ENCODE peak calls at places on chromosomes 2 and 18, in seven cellular contexts. X, R, U, O, C, Y and G are unnamed samples.

GRCh38 chr18:39796413-39796812 is 2158.6 kb upstream of the PIK3C3 start:
- DNase-seq in U (no peak), O (no peak), R (no peak), Y (no peak), C (no peak), X (no peak), G (no peak)

GRCh38 chr2:174971868-174972781 is 33.1 kb downstream of the CHN1 start:
- DNase-seq in Y (no peak), U (no peak), C (peak), O (no peak), R (peak), X (no peak), G (no peak)

GRCh38 chr2:226985227-226985946 is 149.5 kb downstream of the RHBDD1 start:
- DNase-seq in C (peak), Y (no peak), U (peak), O (peak), R (peak), X (no peak), G (no peak)

GRCh38 chr2:223815884-223816570 is 21.4 kb downstream of the AP1S3 start:
- DNase-seq in R (peak), O (no peak), X (no peak), U (no peak), C (no peak), Y (no peak), G (no peak)

GRCh38 chr2:212919238-212919637 is 232.2 kb downstream of the IKZF2 start:
- DNase-seq in C (no peak), R (peak), X (no peak), O (no peak), Y (no peak), U (no peak), G (no peak)

GRCh38 chr2:222448806-222449205 is 24.5 kb downstream of the SGPP2 start:
- DNase-seq in O (no peak), X (no peak), U (no peak), Y (no peak), C (no peak), R (no peak), G (peak)

GRCh38 chr2:25825238-25825637 is 53.0 kb downstream of the ASXL2 start:
- DNase-seq in U (no peak), C (no peak), Y (peak), O (no peak), X (no peak), R (no peak), G (no peak)

GRCh38 chr2:20603791-20604190 is 47.1 kb downstream of the HS1BP3 start:
- DNase-seq in Y (no peak), X (no peak), C (no peak), R (no peak), O (no peak), U (no peak), G (no peak)

GRCh38 chr2:216594081-216594480 is 39.1 kb upstream of the IGFBP2 start:
- DNase-seq in Y (no peak), C (no peak), U (no peak), O (no peak), R (no peak), X (no peak), G (no peak)

GRCh38 chr2:235979753-235980459 is 188.3 kb downstream of the GBX2 start:
- DNase-seq in C (no peak), R (no peak), U (no peak), O (no peak), Y (no peak), X (no peak), G (no peak)

GRCh38 chr2:225164406-225165048 is 122.3 kb upstream of the DOCK10 start:
- DNase-seq in X (no peak), O (no peak), C (no peak), Y (no peak), U (no peak), R (no peak), G (no peak)

GRCh38 chr2:39436592-39437521 is at the start of gene MAP4K3:
- DNase-seq in O (peak), U (peak), Y (peak), C (peak), R (peak), X (peak), G (peak)

GRCh38 chr2:224134003-224134734 is 95.1 kb upstream of the SERPINE2 start:
- DNase-seq in O (no peak), C (no peak), Y (no peak), U (no peak), R (no peak), X (no peak), G (no peak)

GRCh38 chr2:158011055-158011771 is 90.5 kb upstream of the UPP2 start:
- DNase-seq in X (no peak), U (no peak), O (no peak), Y (no peak), C (no peak), R (no peak), G (no peak)

GRCh38 chr2:102356381-102356712 is 751 bp downstream of the IL18R1 start:
- DNase-seq in R (no peak), U (no peak), Y (no peak), C (no peak), X (no peak), O (no peak), G (no peak)

GRCh38 chr18:45567123-45567522 is 48.2 kb upstream of the SLC14A2 start:
- DNase-seq in O (no peak), C (no peak), Y (no peak), R (peak), X (no peak), U (no peak), G (no peak)

GRCh38 chr2:174776223-174776622 is 12.0 kb upstream of the CHRNA1 start:
- DNase-seq in X (no peak), U (no peak), R (no peak), C (no peak), Y (no peak), O (no peak), G (no peak)